ENCODE peak calls at places on chromosome 14, in four cellular contexts. B is sigmoid colon, G is lower lobe of right lung, W is IMR-90. O is an unnamed sample.

GRCh38 chr14:106586098-106586704 is 1059.8 kb downstream of the TMEM121 start:
- DNase-seq in G (peak), B (no peak), W (no peak), O (peak)

GRCh38 chr14:57962293-57962996 is 96.6 kb upstream of the SLC35F4 start:
- DNase-seq in B (no peak), W (no peak), G (no peak), O (no peak)

GRCh38 chr14:96442355-96442754 is 50.4 kb downstream of the AK7 start:
- DNase-seq in W (no peak), G (no peak), B (no peak), O (no peak)

GRCh38 chr14:74977901-74978385 is 22.5 kb upstream of the PGF start:
- DNase-seq in G (no peak), W (no peak), B (no peak), O (no peak)

GRCh38 chr14:99616832-99617488 is 13.0 kb upstream of the CCDC85C start:
- DNase-seq in B (no peak), W (no peak), G (no peak), O (no peak)

GRCh38 chr14:67319142-67319541 is 40.5 kb downstream of the ATP6V1D start:
- DNase-seq in B (no peak), W (peak), G (no peak), O (no peak)

GRCh38 chr14:26939756-26940155 is 341.9 kb upstream of the NOVA1 start:
- DNase-seq in G (no peak), B (no peak), W (no peak), O (no peak)

GRCh38 chr14:85534435-85534834 is 4.5 kb downstream of the FLRT2 start:
- DNase-seq in W (peak), G (no peak), B (no peak), O (no peak)

GRCh38 chr14:54715244-54715643 is 148.3 kb downstream of the SAMD4A start:
- DNase-seq in B (no peak), G (no peak), W (peak), O (no peak)

GRCh38 chr14:63677891-63678379 is 36.3 kb upstream of the WDR89 start:
- DNase-seq in G (no peak), W (peak), B (no peak), O (no peak)

GRCh38 chr14:87045241-87045640 is 947.7 kb downstream of the GALC start:
- DNase-seq in W (no peak), B (no peak), G (no peak), O (no peak)

GRCh38 chr14:34356267-34356660 is 105.8 kb downstream of the SPTSSA start:
- DNase-seq in W (peak), B (no peak), G (no peak), O (no peak)

GRCh38 chr14:20247651-20248246 is 8.7 kb downstream of the OR11H4 start:
- DNase-seq in W (no peak), B (no peak), G (no peak), O (no peak)

GRCh38 chr14:52531481-52531880 is 20.8 kb downstream of the TXNDC16 start:
- DNase-seq in G (no peak), B (no peak), W (no peak), O (no peak)

GRCh38 chr14:32662234-32662633 is 276.4 kb upstream of the NPAS3 start:
- DNase-seq in B (no peak), W (no peak), G (no peak), O (no peak)
- H3K27ac ChIP-seq in B (no peak), W (no peak), G (no peak), O (no peak)

DNA sequence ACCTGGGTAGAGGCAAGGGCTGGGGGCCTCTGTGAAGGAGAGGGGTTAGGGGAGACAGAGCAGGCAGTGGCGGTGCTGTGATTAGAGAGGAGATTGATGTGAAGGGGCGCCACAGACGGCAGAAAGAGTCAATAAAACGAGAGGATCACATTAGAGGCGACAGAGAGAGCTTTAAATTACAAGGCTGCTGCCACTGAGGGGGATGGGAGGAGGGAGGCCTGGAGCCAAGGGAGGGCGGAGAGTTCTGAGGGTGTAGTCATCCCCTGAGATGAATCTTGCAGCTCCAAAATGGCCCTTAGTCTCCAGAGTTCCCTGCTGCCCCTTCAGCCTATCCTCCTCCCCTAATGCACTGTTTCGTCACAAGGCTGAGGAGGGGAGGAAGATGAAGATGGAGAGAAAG is 12.8 kb downstream of the ZFHX2 start:
- DNase-seq in G (no peak), B (no peak), W (peak), O (peak)
- H3K4me3 ChIP-seq in G (no peak), B (no peak), W (no peak), O (no peak)

DNA sequence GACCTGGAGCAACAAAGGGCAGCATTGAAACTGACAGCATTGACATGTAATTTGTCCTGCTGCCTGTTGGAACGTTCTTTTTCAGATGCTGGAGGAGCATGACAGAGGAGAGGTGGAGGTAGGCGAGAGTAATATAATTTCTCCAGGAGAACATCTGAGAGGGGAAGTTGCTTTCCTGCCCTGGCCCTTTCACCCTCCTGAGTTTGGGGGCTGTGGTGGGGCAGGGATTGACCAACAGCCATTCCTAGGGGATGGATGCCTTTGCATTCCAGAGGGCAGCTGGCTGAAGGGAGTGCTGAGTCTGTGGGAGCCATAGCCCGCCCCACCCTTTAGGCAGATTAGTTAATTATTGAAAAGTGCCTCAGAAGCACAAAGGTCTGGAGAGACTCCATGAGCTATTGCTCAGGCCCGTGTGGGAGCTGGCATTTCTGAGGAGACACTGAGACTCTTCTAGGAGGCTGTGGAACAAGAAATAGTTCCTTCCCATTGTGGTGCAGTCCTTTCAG is 73.5 kb downstream of the ARF6 start:
- DNase-seq in G (no peak), B (no peak), W (no peak), O (no peak)
- H3K27ac ChIP-seq in G (peak), B (no peak), W (peak), O (no peak)

GRCh38 chr14:22850944-22851790 is 14.8 kb downstream of the MMP14 start:
- DNase-seq in W (peak), B (peak), G (peak), O (peak)

GRCh38 chr14:22846811-22847307 is 10.5 kb downstream of the MMP14 start:
- DNase-seq in B (no peak), G (peak), W (no peak), O (no peak)

GRCh38 chr14:22847661-22848341 is 11.4 kb downstream of the MMP14 start:
- DNase-seq in B (peak), W (peak), G (peak), O (peak)

GRCh38 chr14:22848391-22849164 is 12.2 kb downstream of the MMP14 start:
- DNase-seq in B (peak), G (peak), W (peak), O (peak)

DNA sequence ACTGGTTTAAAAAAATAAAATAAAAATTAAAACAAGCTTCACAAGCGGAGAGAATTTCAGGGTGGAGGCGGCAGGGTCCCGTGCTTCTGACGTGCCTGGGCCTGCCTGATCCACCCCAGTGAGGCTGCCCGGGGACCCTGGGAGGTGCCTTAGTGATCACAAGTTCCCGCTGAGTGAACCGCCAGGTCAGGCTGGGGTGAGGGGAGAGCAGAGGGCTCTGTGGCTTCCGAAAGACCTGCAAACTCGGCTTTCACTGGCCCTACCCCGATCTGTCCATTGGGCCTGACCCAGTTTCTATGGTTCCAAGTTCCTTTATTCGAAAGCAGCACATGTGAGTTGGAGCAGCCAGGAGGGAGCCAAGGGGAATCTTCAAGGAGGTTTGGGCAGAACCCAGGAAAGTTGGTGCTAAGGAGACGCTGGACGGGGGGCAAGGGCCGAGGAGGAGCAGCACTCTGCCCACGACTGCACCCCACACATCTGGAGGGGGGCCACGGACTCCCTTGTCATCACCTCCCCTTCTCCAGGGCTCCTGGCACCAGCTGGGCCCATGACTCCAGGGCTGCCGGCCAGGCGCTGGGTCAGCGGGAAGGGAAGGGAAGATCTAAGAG is 12.9 kb downstream of the MMP14 start:
- DNase-seq in W (no peak), G (peak), B (peak), O (peak)
- H3K4me3 ChIP-seq in W (no peak), G (no peak), B (no peak), O (no peak)

GRCh38 chr14:92542766-92543554 is 29.4 kb downstream of the RIN3 start:
- DNase-seq in W (no peak), B (no peak), G (no peak), O (no peak)
- H3K27ac ChIP-seq in W (no peak), B (peak), G (no peak), O (no peak)

GRCh38 chr14:103071544-103072251 is 12.3 kb upstream of the LBHD2 start:
- DNase-seq in G (peak), W (no peak), B (peak), O (peak)

GRCh38 chr14:103074699-103075341 is 9.2 kb upstream of the LBHD2 start:
- DNase-seq in G (peak), B (peak), W (no peak), O (peak)

GRCh38 chr14:103073367-103073875 is 10.6 kb upstream of the LBHD2 start:
- DNase-seq in W (no peak), B (peak), G (no peak), O (no peak)

GRCh38 chr14:103072595-103073366 is 11.2 kb upstream of the LBHD2 start:
- DNase-seq in W (no peak), B (peak), G (no peak), O (peak)

GRCh38 chr14:103073876-103074698 is 9.9 kb upstream of the LBHD2 start:
- DNase-seq in G (no peak), W (no peak), B (peak), O (no peak)
- H3K4me3 ChIP-seq in G (no peak), W (no peak), B (no peak), O (no peak)